ENCODE peak calls at places on chromosome X, in five cellular contexts. M is EL; V is D341Med; K is A549; G is stimulated activated CD8-positive, alpha-beta memory T cell treated with anti-CD3 and anti-CD28 coated beads, Interleukin-7, amount 100 ng/mL, for 1 hour. X is an unnamed sample.

GRCh38 chrX:18873189-18873791 is 110.6 kb downstream of the PHKA2 start:
- DNase-seq in K (no peak), G (no peak), M (peak), V (no peak), X (no peak)

GRCh38 chrX:76148753-76149152 is 24.1 kb upstream of the PBDC1 start:
- DNase-seq in K (peak), M (peak), G (no peak), V (no peak), X (no peak)

GRCh38 chrX:45714864-45715263 is 514.2 kb upstream of the DIPK2B start:
- DNase-seq in K (peak), M (peak), G (no peak), V (no peak), X (no peak)

GRCh38 chrX:115226929-115227328 is 7.0 kb downstream of the LRCH2 start:
- DNase-seq in G (no peak), M (peak), K (peak), V (no peak), X (no peak)

GRCh38 chrX:72621619-72622485 is 49.2 kb upstream of the HDAC8 start:
- DNase-seq in K (peak), G (no peak), V (no peak), M (peak), X (no peak)

GRCh38 chrX:19040373-19040772 is 56.5 kb upstream of the PHKA2 start:
- DNase-seq in K (no peak), G (no peak), M (no peak), V (no peak), X (no peak)

GRCh38 chrX:150517303-150517896 is 51.0 kb upstream of the MTM1 start:
- DNase-seq in K (no peak), G (no peak), V (no peak), M (no peak), X (no peak)

GRCh38 chrX:15143050-15143824 is 126.6 kb downstream of the ASB9 start:
- DNase-seq in V (peak), K (peak), M (peak), G (peak), X (peak)

GRCh38 chrX:154714925-154715324 is 36.0 kb downstream of the GAB3 start:
- DNase-seq in V (peak), M (peak), G (no peak), K (peak), X (peak)

GRCh38 chrX:112359906-112360305 is 277.3 kb upstream of the TRPC5 start:
- DNase-seq in V (no peak), K (no peak), M (no peak), G (no peak), X (no peak)

GRCh38 chrX:100512471-100512870 is 72.3 kb upstream of the TNMD start:
- DNase-seq in M (peak), V (peak), K (peak), G (no peak), X (no peak)

GRCh38 chrX:39693298-39693697 is 404.5 kb downstream of the BCOR start:
- DNase-seq in K (no peak), G (no peak), V (no peak), M (no peak), X (no peak)

GRCh38 chrX:136318895-136319597 is 18.3 kb downstream of the ADGRG4 start:
- DNase-seq in G (no peak), V (no peak), M (no peak), K (no peak), X (no peak)

GRCh38 chrX:73127700-73128241 is 48.5 kb upstream of the PABPC1L2A start:
- DNase-seq in G (no peak), V (no peak), K (peak), M (no peak), X (no peak)

GRCh38 chrX:125622899-125623298 is 303.2 kb downstream of the TEX13C start:
- DNase-seq in G (no peak), V (no peak), K (no peak), M (no peak), X (no peak)

GRCh38 chrX:150459168-150459567 is 96.1 kb downstream of the MAMLD1 start:
- DNase-seq in K (no peak), M (no peak), V (no peak), G (no peak), X (no peak)

GRCh38 chrX:69107231-69107739 is 58.0 kb downstream of the PJA1 start:
- DNase-seq in G (no peak), V (no peak), M (no peak), K (no peak), X (no peak)

X was measured in central memory CD8-positive, alpha-beta T cell.